ENCODE peak calls at places on chromosomes 7 and 10, in seven cellular contexts. H is AG09309, K is A673, W is Caco-2, I is thoracic aorta, G is cardiac muscle cell, T is GM23338. M is an unnamed sample.

GRCh38 chr7:84912537-84912936 is 274.3 kb downstream of the SEMA3D start:
- DNase-seq in H (no peak), K (no peak), W (no peak), I (no peak), G (no peak), T (no peak), M (no peak)

GRCh38 chr10:130369645-130370381 is 233.6 kb downstream of the GLRX3 start:
- DNase-seq in H (no peak), K (no peak), W (no peak), I (no peak), G (no peak), T (no peak), M (no peak)

GRCh38 chr7:1083729-1084657 is 3.9 kb upstream of the GPER1 start:
- DNase-seq in H (no peak), K (no peak), W (no peak), I (no peak), G (no peak), T (no peak), M (no peak)

GRCh38 chr7:142516038-142516501 is 233.2 kb upstream of the PRSS1 start:
- DNase-seq in H (no peak), K (peak), W (no peak), I (no peak), G (peak), T (peak), M (peak)

GRCh38 chr10:110326351-110327032 is 21.8 kb upstream of the SMNDC1 start:
- DNase-seq in H (no peak), K (no peak), W (no peak), I (no peak), G (no peak), T (no peak), M (peak)

GRCh38 chr7:21690717-21691116 is 147.9 kb downstream of the DNAH11 start:
- DNase-seq in H (no peak), K (no peak), W (no peak), I (no peak), G (no peak), T (peak), M (no peak)

GRCh38 chr7:41579961-41580935 is 122.6 kb downstream of the INHBA start:
- DNase-seq in H (peak), K (no peak), W (no peak), I (no peak), G (peak), T (no peak), M (peak)

GRCh38 chr10:22655312-22655973 is 58.9 kb downstream of the PIP4K2A start:
- DNase-seq in H (peak), K (peak), W (no peak), I (no peak), G (peak), T (no peak), M (peak)

GRCh38 chr10:6271663-6272062 is 68.9 kb downstream of the PFKFB3 start:
- DNase-seq in H (no peak), K (no peak), W (no peak), I (no peak), G (no peak), T (no peak), M (no peak)

GRCh38 chr10:13056461-13057077 is 43.4 kb upstream of the OPTN start:
- DNase-seq in H (no peak), K (peak), W (no peak), I (no peak), G (peak), T (peak), M (no peak)

GRCh38 chr7:46993396-46993795 is 588.5 kb downstream of the TNS3 start:
- DNase-seq in H (no peak), K (no peak), W (no peak), I (no peak), G (peak), T (no peak), M (no peak)

GRCh38 chr7:101104193-101104713 is 19.0 kb downstream of the TRIM56 start:
- DNase-seq in H (no peak), K (peak), W (no peak), I (no peak), G (no peak), T (no peak), M (no peak)

GRCh38 chr7:122132341-122132740 is 11.7 kb downstream of the AASS start:
- DNase-seq in H (no peak), K (no peak), W (no peak), I (no peak), G (peak), T (no peak), M (no peak)

GRCh38 chr7:120184866-120185265 is 88.1 kb upstream of the KCND2 start:
- DNase-seq in H (no peak), K (no peak), W (no peak), I (no peak), G (no peak), T (no peak), M (no peak)

GRCh38 chr10:61643316-61643751 is 19.4 kb upstream of the CABCOCO1 start:
- DNase-seq in H (no peak), K (no peak), W (no peak), I (no peak), G (peak), T (peak), M (no peak)

GRCh38 chr10:15083674-15084501 is 4.7 kb downstream of the ACBD7 start:
- DNase-seq in H (no peak), K (no peak), W (no peak), I (no peak), G (no peak), T (no peak), M (no peak)

GRCh38 chr7:139153832-139154231 is 44.3 kb upstream of the ZC3HAV1 start:
- DNase-seq in H (no peak), K (no peak), W (no peak), I (no peak), G (peak), T (no peak), M (peak)

GRCh38 chr10:75191821-75192568 is 18.6 kb upstream of the VDAC2 start:
- DNase-seq in H (peak), K (no peak), W (peak), I (peak), G (peak), T (no peak), M (peak)

GRCh38 chr7:128889121-128889520 is 21.4 kb downstream of the KCP start:
- DNase-seq in H (no peak), K (no peak), W (no peak), I (no peak), G (no peak), T (peak), M (no peak)

GRCh38 chr10:119250641-119251314 is 43.4 kb downstream of the GRK5 start:
- DNase-seq in H (peak), K (peak), W (no peak), I (no peak), G (peak), T (no peak), M (peak)

GRCh38 chr7:96026606-96027005 is 254.3 kb downstream of the DYNC1I1 start:
- DNase-seq in H (peak), K (no peak), W (no peak), I (no peak), G (no peak), T (no peak), M (no peak)

GRCh38 chr10:26859241-26860025 is 1.3 kb downstream of the ABI1 start:
- DNase-seq in H (no peak), K (no peak), W (no peak), I (no peak), G (no peak), T (no peak), M (no peak)

GRCh38 chr10:126959906-126960685 is 54.9 kb downstream of the DOCK1 start:
- DNase-seq in H (no peak), K (no peak), W (no peak), I (no peak), G (no peak), T (no peak), M (no peak)

GRCh38 chr7:101518348-101518747 is 110.7 kb downstream of the MYL10 start:
- DNase-seq in H (no peak), K (no peak), W (no peak), I (no peak), G (peak), T (no peak), M (no peak)

GRCh38 chr7:52938455-52939133 is 96.8 kb upstream of the POM121L12 start:
- DNase-seq in H (no peak), K (no peak), W (no peak), I (no peak), G (no peak), T (no peak), M (no peak)

GRCh38 chr7:113086431-113086888 is at the start of gene GPR85:
- DNase-seq in H (no peak), K (peak), W (no peak), I (no peak), G (peak), T (peak), M (no peak)

GRCh38 chr7:77759294-77759889 is 38.8 kb downstream of the TMEM60 start:
- DNase-seq in H (no peak), K (peak), W (peak), I (peak), G (peak), T (peak), M (no peak)

GRCh38 chr10:50624866-50625491 is 1.2 kb upstream of the SGMS1 start:
- DNase-seq in H (no peak), K (peak), W (peak), I (peak), G (peak), T (peak), M (no peak)

GRCh38 chr10:73850863-73851461 is 23.4 kb downstream of the CAMK2G start:
- DNase-seq in H (peak), K (peak), W (no peak), I (peak), G (peak), T (peak), M (peak)

GRCh38 chr7:130201796-130202195 is 3.4 kb downstream of the TMEM209 start:
- DNase-seq in H (no peak), K (no peak), W (no peak), I (no peak), G (no peak), T (no peak), M (no peak)

GRCh38 chr7:132065193-132065972 is 509.0 kb upstream of the PODXL start:
- DNase-seq in H (peak), K (peak), W (no peak), I (peak), G (peak), T (no peak), M (peak)

GRCh38 chr10:63637833-63638443 is 116.7 kb downstream of the REEP3 start:
- DNase-seq in H (no peak), K (no peak), W (peak), I (no peak), G (no peak), T (no peak), M (no peak)

GRCh38 chr7:98617051-98617959 is at the start of gene NPTX2:
- DNase-seq in H (no peak), K (peak), W (no peak), I (no peak), G (peak), T (peak), M (no peak)

GRCh38 chr7:16794990-16795389 is 9.8 kb downstream of the AGR2 start:
- DNase-seq in H (no peak), K (no peak), W (no peak), I (no peak), G (no peak), T (no peak), M (no peak)

GRCh38 chr7:107392811-107393210 is 77.0 kb upstream of the GPR22 start:
- DNase-seq in H (no peak), K (no peak), W (no peak), I (no peak), G (no peak), T (no peak), M (no peak)

GRCh38 chr7:29091121-29091601 is 55.2 kb downstream of the CPVL start:
- DNase-seq in H (no peak), K (no peak), W (no peak), I (no peak), G (peak), T (peak), M (no peak)
- H3K4me3 ChIP-seq in H (no peak), K (no peak), W (no peak), I (peak), G (no peak), T (no peak), M (peak)

GRCh38 chr10:88963318-88963717 is 10.7 kb upstream of the ACTA2 start:
- DNase-seq in H (no peak), K (no peak), W (no peak), I (no peak), G (no peak), T (no peak), M (no peak)
- TF ChIP-seq CTCF in H (peak), K (no peak), W (no peak), I (peak), G (no peak), T (peak), M (no peak)

GRCh38 chr10:104297697-104298660 is 29.0 kb downstream of the GSTO2 start:
- DNase-seq in H (peak), K (peak), W (no peak), I (no peak), G (peak), T (peak), M (no peak)

GRCh38 chr10:104299031-104299904 is 30.3 kb downstream of the GSTO2 start:
- DNase-seq in H (peak), K (no peak), W (no peak), I (no peak), G (peak), T (no peak), M (no peak)

GRCh38 chr10:104300736-104301292 is 31.8 kb downstream of the GSTO2 start:
- DNase-seq in H (peak), K (no peak), W (no peak), I (peak), G (peak), T (no peak), M (peak)

GRCh38 chr10:104301907-104302690 is 33.1 kb downstream of the GSTO2 start:
- DNase-seq in H (no peak), K (no peak), W (no peak), I (no peak), G (peak), T (no peak), M (no peak)

DNA sequence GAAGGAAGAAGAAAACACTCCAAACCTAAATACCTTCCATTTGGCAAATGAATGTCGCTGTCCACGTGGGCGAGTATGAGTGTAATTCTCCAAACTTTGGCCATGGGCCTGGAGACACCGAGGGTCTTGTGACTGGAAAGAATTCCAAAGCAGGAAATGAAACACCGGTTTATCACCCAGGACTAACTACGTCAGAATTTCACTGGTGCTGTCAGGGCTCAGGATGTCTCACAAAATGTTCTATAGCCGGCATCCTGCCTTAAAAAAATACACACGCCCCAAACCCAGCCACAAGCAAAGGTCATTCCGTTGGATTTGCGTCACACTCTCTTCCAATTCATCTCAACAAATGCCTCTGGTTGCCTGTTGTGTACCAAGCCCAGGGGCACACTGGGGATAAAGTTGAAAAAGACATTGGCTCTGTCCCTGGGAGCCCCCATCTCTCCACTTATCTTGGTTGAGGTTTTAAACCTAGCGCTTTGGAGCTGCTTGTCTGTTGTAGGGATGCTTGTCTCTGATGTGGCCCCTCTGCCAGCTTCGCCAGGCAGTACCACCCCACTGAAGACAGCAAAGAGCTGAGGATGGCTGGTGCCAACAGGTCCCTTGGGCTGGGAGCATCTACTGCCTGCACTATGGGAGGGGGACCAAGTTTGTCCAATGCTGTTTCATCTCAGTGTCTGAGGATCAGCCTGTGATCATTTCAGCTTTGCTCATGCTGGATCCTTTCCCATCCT is 31.2 kb downstream of the GSTO2 start:
- DNase-seq in H (peak), K (no peak), W (no peak), I (peak), G (peak), T (no peak), M (peak)
- H3K4me3 ChIP-seq in H (no peak), K (no peak), W (no peak), I (peak), G (no peak), T (no peak), M (peak)

DNA sequence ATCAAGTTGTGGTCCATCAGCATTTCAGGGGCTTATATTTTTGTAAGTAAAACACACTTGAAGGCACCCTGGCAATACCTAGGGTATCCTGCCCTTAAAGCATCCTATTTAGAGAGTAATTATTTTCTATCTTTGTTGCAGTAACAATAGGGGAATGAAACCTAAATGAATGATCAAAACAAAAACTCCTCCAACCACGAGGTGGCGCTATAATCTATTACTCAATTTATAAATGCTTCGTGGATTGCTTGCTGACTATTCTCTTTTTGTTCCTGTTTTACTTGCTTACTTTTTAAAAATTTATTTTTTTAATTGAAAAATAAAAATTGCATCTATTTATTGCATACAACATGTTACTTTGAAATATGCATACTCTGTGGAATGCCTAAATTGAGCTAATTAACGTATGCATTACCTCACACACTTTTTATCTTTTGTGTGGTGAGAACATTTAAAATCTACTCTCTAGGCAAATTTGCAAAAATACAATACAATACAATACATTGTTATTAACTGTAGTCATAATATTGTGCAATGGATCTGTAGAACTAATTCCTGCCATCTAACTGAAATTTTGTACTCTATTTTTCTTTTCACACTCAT is 147.7 kb upstream of the BMPER start:
- DNase-seq in H (no peak), K (peak), W (no peak), I (no peak), G (peak), T (peak), M (no peak)
- TF ChIP-seq CTCF in H (peak), K (peak), W (peak), I (peak), G (peak), T (peak), M (peak)

GRCh38 chr10:101687088-101687487 is 7.9 kb downstream of the FBXW4 start:
- DNase-seq in H (no peak), K (no peak), W (no peak), I (no peak), G (no peak), T (no peak), M (no peak)

GRCh38 chr10:101686133-101686925 is 8.6 kb downstream of the FBXW4 start:
- DNase-seq in H (no peak), K (no peak), W (no peak), I (no peak), G (no peak), T (no peak), M (no peak)

GRCh38 chr10:101683226-101683625 is 11.7 kb downstream of the FBXW4 start:
- DNase-seq in H (no peak), K (no peak), W (no peak), I (no peak), G (no peak), T (no peak), M (no peak)

GRCh38 chr10:101684782-101685181 is 10.2 kb downstream of the FBXW4 start:
- DNase-seq in H (no peak), K (no peak), W (no peak), I (no peak), G (no peak), T (no peak), M (no peak)

DNA sequence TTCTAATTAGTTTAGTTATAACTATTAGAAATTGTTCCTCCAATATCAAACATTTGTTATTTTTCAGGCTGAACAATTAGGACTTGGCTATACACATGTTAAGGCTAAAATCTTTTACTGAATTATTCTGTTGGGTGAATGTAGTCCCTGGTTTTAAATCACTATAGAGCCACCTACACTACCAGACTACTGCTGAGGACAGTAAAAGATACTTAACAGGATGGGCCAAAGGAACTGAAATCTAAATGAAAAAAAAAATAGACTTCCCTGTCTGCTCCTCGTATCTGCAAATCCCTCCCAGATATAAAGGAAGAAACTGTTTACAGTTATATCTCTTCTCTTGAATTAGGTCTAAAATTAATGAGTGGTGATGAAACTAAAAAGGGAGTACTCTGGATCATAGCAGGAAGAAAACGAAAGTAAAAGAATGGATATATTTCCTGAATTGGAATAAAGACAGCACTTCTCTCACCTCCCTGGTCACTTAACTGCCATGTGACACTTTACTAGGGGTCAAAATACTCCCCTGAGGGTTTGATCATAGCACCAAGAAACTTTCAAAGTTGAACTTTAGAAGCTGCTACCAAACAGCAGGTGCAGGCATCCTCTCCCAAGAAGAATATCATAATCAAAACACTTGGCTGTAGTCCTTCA is 12.7 kb downstream of the FBXW4 start:
- DNase-seq in H (no peak), K (no peak), W (no peak), I (no peak), G (no peak), T (no peak), M (no peak)
- H3K4me3 ChIP-seq in H (no peak), K (peak), W (no peak), I (peak), G (no peak), T (no peak), M (no peak)

GRCh38 chr7:91093181-91093580 is 171.1 kb upstream of the FZD1 start:
- DNase-seq in H (no peak), K (no peak), W (no peak), I (no peak), G (no peak), T (no peak), M (no peak)

GRCh38 chr7:91103365-91103764 is 160.9 kb upstream of the FZD1 start:
- DNase-seq in H (no peak), K (no peak), W (no peak), I (no peak), G (no peak), T (no peak), M (no peak)

DNA sequence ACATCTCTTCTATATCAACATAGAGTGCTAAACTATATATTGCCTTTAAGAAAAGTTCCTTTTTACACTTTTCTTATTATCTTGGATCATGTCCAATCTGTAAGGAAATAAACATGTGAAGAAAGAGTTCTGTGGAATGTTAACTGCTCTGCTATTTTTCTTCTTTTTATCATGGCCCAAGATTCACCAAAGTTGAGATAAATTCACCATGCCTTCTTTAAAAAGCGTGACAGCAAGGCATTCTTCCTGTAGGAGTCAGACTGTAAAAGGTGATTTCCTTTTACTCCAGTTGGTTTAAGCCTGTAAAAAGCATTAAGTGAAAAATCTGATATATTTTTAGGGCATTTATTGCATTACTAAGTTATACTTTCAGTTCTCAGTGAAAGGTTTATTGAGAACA is 165.7 kb upstream of the FZD1 start:
- DNase-seq in H (peak), K (peak), W (no peak), I (no peak), G (peak), T (no peak), M (peak)
- TF ChIP-seq CTCF in H (no peak), K (peak), W (no peak), I (no peak), G (no peak), T (no peak), M (no peak)

M was measured in AG04449.